ENCODE peak calls at places on chromosome 12, in five cellular contexts. L is H1, O is body of pancreas, B is upper lobe of left lung, N is breast epithelium. T is an unnamed sample.
A peak's percentile ranks its signal among the peaks of the same experiment; 100 is the strongest.

GRCh38 chr12:29726321-29726692 is 57.4 kb downstream of the TMTC1 start:
- DNase-seq in L (no peak), O (no peak), B (no peak), N (no peak), T (no peak)

GRCh38 chr12:79858518-79858917 is 76.4 kb downstream of the PPP1R12A start:
- DNase-seq in L (no peak), O (no peak), B (no peak), N (no peak), T (no peak)

GRCh38 chr12:92879698-92880322 is 49.3 kb downstream of the EEA1 start:
- DNase-seq in L (no peak), O (no peak), B (no peak), N (no peak), T (no peak)

GRCh38 chr12:50404307-50404706 is 3.6 kb downstream of the LARP4 start:
- DNase-seq in L (no peak), O (no peak), B (no peak), N (no peak), T (no peak)

GRCh38 chr12:54279632-54280400 is at the start of gene CBX5:
- DNase-seq in L (peak; percentile 98), O (peak; percentile 100), B (peak; percentile 100), N (peak; percentile 100), T (peak; percentile 100)

GRCh38 chr12:120590741-120591407 is 9.7 kb upstream of the POP5 start:
- DNase-seq in L (no peak), O (no peak), B (no peak), N (no peak), T (no peak)

GRCh38 chr12:110750784-110751461 is 8.2 kb upstream of the PPP1CC start:
- DNase-seq in L (no peak), O (no peak), B (no peak), N (no peak), T (no peak)

GRCh38 chr12:20370001-20370381 is 1.7 kb downstream of the PDE3A start:
- DNase-seq in L (peak; percentile 63), O (peak; percentile 40), B (no peak), N (no peak), T (peak; percentile 44)

GRCh38 chr12:41034686-41035085 is 153.4 kb upstream of the PDZRN4 start:
- DNase-seq in L (no peak), O (no peak), B (no peak), N (no peak), T (no peak)

GRCh38 chr12:47801170-47801903 is 18.4 kb downstream of the HDAC7 start:
- DNase-seq in L (no peak), O (peak; percentile 47), B (peak; percentile 53), N (no peak), T (no peak)

GRCh38 chr12:92574911-92575570 is 127.7 kb upstream of the PLEKHG7 start:
- DNase-seq in L (no peak), O (peak; percentile 13), B (no peak), N (no peak), T (no peak)

GRCh38 chr12:14643247-14643646 is 53.2 kb downstream of the GUCY2C start:
- DNase-seq in L (no peak), O (no peak), B (no peak), N (no peak), T (no peak)

GRCh38 chr12:114885501-114885900 is 201.5 kb upstream of the TBX3 start:
- DNase-seq in L (no peak), O (no peak), B (no peak), N (no peak), T (no peak)

GRCh38 chr12:95763809-95764253 is 26.7 kb downstream of the NTN4 start:
- DNase-seq in L (no peak), O (peak; percentile 37), B (peak; percentile 42), N (no peak), T (no peak)

GRCh38 chr12:53078425-53079225 is 565 bp downstream of the SPRYD3 start:
- DNase-seq in L (no peak), O (peak; percentile 52), B (peak; percentile 58), N (no peak), T (peak; percentile 67)

GRCh38 chr12:89947437-89948265 is 239.0 kb upstream of the ATP2B1 start:
- DNase-seq in L (no peak), O (no peak), B (no peak), N (no peak), T (no peak)

GRCh38 chr12:76713130-76713529 is 50.8 kb upstream of the ZDHHC17 start:
- DNase-seq in L (no peak), O (no peak), B (no peak), N (no peak), T (no peak)

GRCh38 chr12:52210925-52211650 is 19.3 kb upstream of the KRT80 start:
- DNase-seq in L (no peak), O (no peak), B (no peak), N (peak; percentile 33), T (no peak)

GRCh38 chr12:101491325-101491724 is 16.2 kb downstream of the SPIC start:
- DNase-seq in L (no peak), O (peak; percentile 13), B (no peak), N (no peak), T (no peak)

GRCh38 chr12:101485015-101485414 is 9.9 kb downstream of the SPIC start:
- DNase-seq in L (no peak), O (no peak), B (no peak), N (no peak), T (no peak)

DNA sequence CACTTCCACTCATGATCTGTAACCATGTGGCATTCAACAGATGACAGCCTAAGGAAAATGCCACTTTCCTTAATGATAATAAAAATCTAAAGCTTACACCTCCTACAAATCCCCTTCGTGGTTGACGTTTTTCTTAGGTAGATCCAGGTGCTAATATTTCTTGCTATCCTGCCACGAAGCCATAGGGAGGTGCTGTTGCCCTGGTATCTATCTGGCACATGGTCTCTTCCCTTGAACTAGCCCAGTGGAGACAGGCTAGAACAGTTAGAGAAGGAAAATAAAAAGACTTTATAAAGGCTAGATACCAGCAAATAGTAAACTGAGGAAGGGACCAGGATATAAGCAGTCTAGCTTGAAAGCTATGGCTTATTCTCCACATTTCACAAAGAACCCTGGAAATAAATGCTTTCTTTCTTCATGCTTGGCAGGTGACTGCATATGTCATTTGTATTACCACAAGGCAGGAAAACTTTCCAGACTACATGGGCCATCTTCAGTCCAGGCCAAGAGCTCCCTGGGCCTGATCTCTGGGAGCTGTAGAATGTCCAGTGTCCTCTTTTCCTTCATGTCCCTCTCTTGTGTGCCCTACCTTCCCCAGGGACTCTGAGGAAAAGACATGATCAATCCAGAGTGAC is 15.3 kb downstream of the SPIC start:
- DNase-seq in L (peak; percentile 47), O (peak; percentile 61), B (peak; percentile 53), N (no peak), T (peak; percentile 3)
- TF ChIP-seq CTCF in L (peak; percentile 82), O (peak; percentile 71), B (peak; percentile 12), N (peak; percentile 52), T (no peak)

GRCh38 chr12:10716704-10717315 is 6.3 kb downstream of the YBX3 start:
- DNase-seq in L (no peak), O (peak; percentile 66), B (peak; percentile 77), N (peak; percentile 75), T (peak; percentile 39)
- TF ChIP-seq POLR2A in L (no peak), O (no peak), B (no peak), N (no peak), T (peak; percentile 24)

GRCh38 chr12:102964872-102965271 is 7.4 kb downstream of the ASCL1 start:
- DNase-seq in L (peak; percentile 69), O (peak; percentile 24), B (no peak), N (no peak), T (no peak)

GRCh38 chr12:102962986-102963385 is 5.5 kb downstream of the ASCL1 start:
- DNase-seq in L (no peak), O (no peak), B (no peak), N (no peak), T (no peak)

GRCh38 chr12:102965281-102966155 is 8.0 kb downstream of the ASCL1 start:
- DNase-seq in L (peak; percentile 55), O (no peak), B (no peak), N (no peak), T (no peak)

GRCh38 chr12:102962532-102962931 is 5.1 kb downstream of the ASCL1 start:
- DNase-seq in L (no peak), O (no peak), B (no peak), N (no peak), T (no peak)

DNA sequence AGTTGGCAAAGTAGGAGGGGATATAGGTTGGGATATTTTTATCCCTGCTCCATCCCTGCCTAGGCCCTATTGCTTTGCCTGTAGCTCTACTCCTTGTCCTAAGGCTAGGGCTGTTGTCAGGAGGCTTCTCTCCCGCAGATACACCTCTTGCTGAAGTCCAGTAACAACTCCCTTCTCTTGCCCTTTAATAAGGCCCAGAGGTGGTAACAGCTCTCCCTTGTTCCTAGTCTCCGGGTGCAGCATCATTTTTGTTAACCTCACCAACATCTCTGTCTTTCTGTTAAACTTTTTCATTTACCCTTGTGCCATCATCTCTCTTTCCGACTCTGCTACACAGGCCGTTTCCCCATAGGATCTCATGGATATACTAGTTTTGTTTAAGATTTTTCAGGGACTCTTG is 6.3 kb downstream of the ASCL1 start:
- DNase-seq in L (no peak), O (no peak), B (no peak), N (no peak), T (no peak)
- H3K27me3 ChIP-seq in L (peaks cover 93% of the 10 kb centered on the region), O (no peaks in the 10 kb centered on the region), B (no peaks in the 10 kb centered on the region), N (peaks cover 75% of the 10 kb centered on the region), T (peaks cover 35% of the 10 kb centered on the region)

DNA sequence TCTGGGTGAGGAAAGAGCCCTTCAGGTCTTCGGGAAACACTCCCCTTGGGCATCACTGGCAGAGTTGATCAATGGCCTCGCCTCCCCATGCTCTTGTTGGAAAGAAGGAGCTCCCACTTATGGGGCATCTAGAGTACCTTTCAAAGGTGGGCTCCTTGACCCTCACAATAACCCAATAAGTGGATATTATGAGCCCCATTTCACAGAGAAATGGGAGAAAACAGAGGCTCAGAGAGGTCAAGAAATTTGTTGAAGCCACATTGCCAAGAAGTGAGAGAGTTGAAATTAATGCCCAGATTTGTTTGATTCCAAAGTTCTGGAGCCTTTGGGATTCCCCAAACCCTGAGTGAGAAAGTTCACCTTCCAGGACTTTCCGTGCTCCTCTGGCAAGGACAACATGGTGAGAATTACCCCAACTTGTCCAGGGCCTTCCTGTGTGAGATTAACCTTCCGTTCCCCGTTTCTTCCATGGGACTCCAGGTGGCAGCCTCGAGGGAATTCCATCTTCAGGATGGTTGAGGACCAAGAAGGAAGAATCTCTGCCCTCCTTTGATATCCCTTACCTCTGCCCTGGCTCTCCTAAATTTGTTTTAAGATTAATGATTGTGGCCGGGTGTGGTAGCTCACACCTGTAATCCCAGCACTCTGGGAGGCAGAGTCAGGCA is 7.5 kb upstream of the CHD4 start:
- DNase-seq in L (no peak), O (no peak), B (no peak), N (no peak), T (no peak)
- TF ChIP-seq CTCF in L (peak; percentile 26), O (peak; percentile 11), B (no peak), N (no peak), T (no peak)

T was measured in thyroid gland.